ENCODE peak calls at places on chromosomes 11 and 22, in six cellular contexts. M is activated naive CD4-positive, alpha-beta T cell treated with Interleukin-2 at 50 U/mL for 16 hours; T is nephron progenitor cell; E is activated CD8-positive, alpha-beta memory T cell treated with anti-CD3 and anti-CD28 coated beads for 48 hours; L is stimulated activated CD8-positive, alpha-beta memory T cell treated with anti-CD3 and anti-CD28 coated beads, Interleukin-12 subunit alpha, Interleukin-12 subunit beta, amount 100 ng/mL, for 4 hours; K is stomach. Q is an unnamed sample.

GRCh38 chr11:63993983-63994382 is 7.7 kb downstream of the OTUB1 start:
- DNase-seq in M (no peak), L (no peak), E (no peak), T (no peak), K (no peak), Q (no peak)

GRCh38 chr11:109421981-109422590 is at the start of gene C11orf87:
- DNase-seq in L (no peak), K (no peak), T (peak), E (no peak), M (no peak), Q (no peak)

GRCh38 chr11:114099392-114100178 is 40.1 kb downstream of the ZBTB16 start:
- DNase-seq in M (no peak), E (no peak), K (no peak), T (no peak), L (no peak), Q (no peak)

GRCh38 chr11:45339754-45340519 is 53.8 kb upstream of the SYT13 start:
- DNase-seq in T (peak), L (peak), M (peak), K (peak), E (peak), Q (peak)

GRCh38 chr22:36036167-36036624 is 7.6 kb upstream of the RBFOX2 start:
- DNase-seq in K (no peak), M (no peak), E (no peak), T (no peak), L (no peak), Q (no peak)

GRCh38 chr11:124610295-124610694 is 933 bp upstream of the PANX3 start:
- DNase-seq in L (no peak), T (no peak), K (no peak), E (no peak), M (no peak), Q (no peak)

GRCh38 chr11:65862941-65863888 is 3.0 kb downstream of the MUS81 start:
- DNase-seq in T (no peak), M (no peak), E (no peak), K (no peak), L (no peak), Q (no peak)

GRCh38 chr11:116066777-116067176 is 562.6 kb upstream of the CADM1 start:
- DNase-seq in E (no peak), K (no peak), L (no peak), M (no peak), T (no peak), Q (no peak)

GRCh38 chr11:126704144-126704543 is 296.4 kb downstream of the KIRREL3 start:
- DNase-seq in L (no peak), T (no peak), M (no peak), K (no peak), E (no peak), Q (no peak)

GRCh38 chr22:39463931-39464390 is 7.1 kb downstream of the MGAT3 start:
- DNase-seq in M (no peak), E (no peak), K (no peak), L (no peak), T (no peak), Q (no peak)

GRCh38 chr22:47376901-47377520 is 614.6 kb downstream of the TBC1D22A start:
- DNase-seq in K (no peak), L (no peak), T (no peak), E (no peak), M (no peak), Q (no peak)

GRCh38 chr11:65859812-65860277 is 388 bp upstream of the MUS81 start:
- DNase-seq in M (peak), E (peak), K (no peak), T (no peak), L (no peak), Q (no peak)

GRCh38 chr11:133966924-133967598 is 10.3 kb upstream of the IGSF9B start:
- DNase-seq in E (no peak), L (peak), K (peak), T (peak), M (peak), Q (peak)

GRCh38 chr22:46731246-46732040 is 6.6 kb downstream of the CERK start:
- DNase-seq in T (peak), K (peak), M (peak), L (no peak), E (no peak), Q (no peak)

GRCh38 chr11:87722756-87723599 is 452.3 kb downstream of the RAB38 start:
- DNase-seq in M (no peak), K (peak), E (no peak), L (no peak), T (peak), Q (peak)

GRCh38 chr11:22049276-22049675 is 143.6 kb upstream of the ANO5 start:
- DNase-seq in K (no peak), L (no peak), M (no peak), E (no peak), T (no peak), Q (no peak)

GRCh38 chr11:36165638-36166389 is 123.4 kb downstream of the COMMD9 start:
- DNase-seq in K (no peak), T (no peak), E (no peak), L (no peak), M (no peak), Q (no peak)

GRCh38 chr11:1844221-1845094 is 5.7 kb downstream of the TNNI2 start:
- DNase-seq in E (no peak), M (peak), L (no peak), T (no peak), K (no peak), Q (peak)

GRCh38 chr11:58963551-58964075 is 24.3 kb downstream of the GLYATL1 start:
- DNase-seq in E (no peak), L (no peak), K (peak), M (no peak), T (peak), Q (no peak)

GRCh38 chr11:57775474-57775873 is 13.9 kb downstream of the CTNND1 start:
- DNase-seq in L (no peak), E (no peak), T (no peak), K (no peak), M (no peak), Q (no peak)

GRCh38 chr11:9330387-9331384 is 16.3 kb upstream of the TMEM41B start:
- DNase-seq in M (no peak), E (no peak), L (no peak), K (no peak), T (no peak), Q (no peak)

GRCh38 chr11:65290448-65291165 is 24.1 kb upstream of the CDC42EP2 start:
- DNase-seq in K (peak), M (no peak), E (no peak), T (no peak), L (no peak), Q (no peak)

GRCh38 chr11:134792677-134793076 is 380.6 kb upstream of the B3GAT1 start:
- DNase-seq in M (no peak), E (no peak), L (no peak), K (no peak), T (no peak), Q (no peak)

GRCh38 chr22:30438559-30438958 is 13.0 kb downstream of the MTFP1 start:
- DNase-seq in E (no peak), T (no peak), K (no peak), L (no peak), M (no peak), Q (no peak)

GRCh38 chr11:60785806-60786361 is 751 bp downstream of the MS4A10 start:
- DNase-seq in M (no peak), L (no peak), K (no peak), T (no peak), E (no peak), Q (no peak)

GRCh38 chr22:47277001-47277400 is 514.6 kb downstream of the TBC1D22A start:
- DNase-seq in T (no peak), L (no peak), M (no peak), E (no peak), K (no peak), Q (no peak)

GRCh38 chr11:83140691-83141455 is 16.1 kb upstream of the PCF11 start:
- DNase-seq in T (no peak), E (no peak), K (no peak), L (no peak), M (no peak), Q (no peak)

GRCh38 chr11:45073575-45074225 is 72.7 kb upstream of the PRDM11 start:
- DNase-seq in L (no peak), K (no peak), T (no peak), E (no peak), M (no peak), Q (no peak)

GRCh38 chr11:116110802-116111201 is 606.6 kb upstream of the CADM1 start:
- DNase-seq in L (no peak), T (no peak), M (no peak), E (no peak), K (no peak), Q (no peak)

GRCh38 chr22:37212174-37212906 is at the start of gene SSTR3:
- DNase-seq in L (no peak), K (no peak), T (peak), M (no peak), E (no peak), Q (no peak)

GRCh38 chr11:61193596-61193995 is 9.7 kb upstream of the PGA3 start:
- DNase-seq in T (no peak), E (no peak), K (peak), M (no peak), L (no peak), Q (no peak)

GRCh38 chr11:72380132-72380503 is 54.2 kb downstream of the CLPB start:
- DNase-seq in L (no peak), K (no peak), M (no peak), T (no peak), E (no peak), Q (no peak)

GRCh38 chr22:37420656-37421467 is 6.4 kb downstream of the ELFN2 start:
- DNase-seq in M (no peak), L (no peak), E (no peak), K (no peak), T (no peak), Q (no peak)

GRCh38 chr11:72433455-72434061 is 773 bp downstream of the CLPB start:
- DNase-seq in K (no peak), L (no peak), M (no peak), E (no peak), T (no peak), Q (no peak)

GRCh38 chr11:47106839-47107520 is 69.7 kb downstream of the ARFGAP2 start:
- DNase-seq in M (no peak), K (no peak), L (no peak), E (no peak), T (no peak), Q (no peak)

GRCh38 chr11:15969701-15970329 is 386.5 kb downstream of the SOX6 start:
- DNase-seq in L (no peak), T (no peak), K (no peak), M (no peak), E (no peak), Q (no peak)

GRCh38 chr11:66863428-66864125 is 6.7 kb downstream of the LRFN4 start:
- DNase-seq in E (no peak), K (no peak), T (no peak), L (no peak), M (no peak), Q (no peak)

GRCh38 chr22:47190276-47190956 is 428.0 kb downstream of the TBC1D22A start:
- DNase-seq in K (peak), L (no peak), M (no peak), E (no peak), T (no peak), Q (no peak)

Q was measured in activated CD4-positive, alpha-beta memory T cell treated with anti-CD3 and anti-CD28 coated beads, Interleukin-2, amount 10 ng/mL, durations not matched to agents 7 days and 5 days.